ENCODE peak calls at places on chromosomes 7 and 10, in six cellular contexts. One of them, this sample, is unnamed.

GRCh38 chr7:20892776-20893175 is 106.1 kb upstream of the SP8 start:
- DNase-seq in left colon: no peak
- DNase-seq in NCI-H524: no peak
- DNase-seq in GM10248: no peak
- DNase-seq in SJSA1: no peak
- DNase-seq in HEK293T: no peak
- DNase-seq in this sample: no peak

GRCh38 chr10:119377905-119378736 is 164.4 kb downstream of the RGS10 start:
- DNase-seq in HEK293T: no peak
- DNase-seq in SJSA1: no peak
- DNase-seq in NCI-H524: peak; percentile 77
- DNase-seq in GM10248: no peak
- DNase-seq in left colon: no peak
- DNase-seq in this sample: no peak

GRCh38 chr7:13981070-13981469 is 8.4 kb downstream of the ETV1 start:
- DNase-seq in left colon: peak; percentile 16
- DNase-seq in SJSA1: peak; percentile 80
- DNase-seq in NCI-H524: no peak
- DNase-seq in HEK293T: peak; percentile 63
- DNase-seq in GM10248: no peak
- DNase-seq in this sample: peak; percentile 56

GRCh38 chr7:117008849-117009531 is 55.7 kb downstream of the ST7 start:
- DNase-seq in SJSA1: peak; percentile 74
- DNase-seq in HEK293T: no peak
- DNase-seq in left colon: no peak
- DNase-seq in NCI-H524: no peak
- DNase-seq in GM10248: no peak
- DNase-seq in this sample: no peak

GRCh38 chr7:24751484-24751883 is 5.8 kb downstream of the GSDME start:
- DNase-seq in SJSA1: no peak
- DNase-seq in HEK293T: no peak
- DNase-seq in GM10248: no peak
- DNase-seq in left colon: no peak
- DNase-seq in NCI-H524: no peak
- DNase-seq in this sample: no peak

GRCh38 chr10:31635415-31636065 is 293.1 kb downstream of the ARHGAP12 start:
- DNase-seq in GM10248: no peak
- DNase-seq in NCI-H524: no peak
- DNase-seq in left colon: no peak
- DNase-seq in HEK293T: no peak
- DNase-seq in SJSA1: no peak
- DNase-seq in this sample: no peak

GRCh38 chr7:34249192-34249591 is 343.9 kb downstream of the BMPER start:
- DNase-seq in GM10248: no peak
- DNase-seq in NCI-H524: no peak
- DNase-seq in SJSA1: no peak
- DNase-seq in left colon: no peak
- DNase-seq in HEK293T: no peak
- DNase-seq in this sample: no peak

GRCh38 chr10:69348824-69349541 is 67.7 kb downstream of the TACR2 start:
- DNase-seq in NCI-H524: no peak
- DNase-seq in left colon: peak; percentile 60
- DNase-seq in SJSA1: no peak
- DNase-seq in GM10248: no peak
- DNase-seq in HEK293T: no peak
- DNase-seq in this sample: no peak

GRCh38 chr7:165661-166369 is 26.6 kb upstream of the FAM20C start:
- DNase-seq in left colon: no peak
- DNase-seq in NCI-H524: no peak
- DNase-seq in GM10248: no peak
- DNase-seq in SJSA1: no peak
- DNase-seq in HEK293T: no peak
- DNase-seq in this sample: no peak

GRCh38 chr10:120183546-120183945 is 273.5 kb upstream of the PLPP4 start:
- DNase-seq in SJSA1: no peak
- DNase-seq in HEK293T: no peak
- DNase-seq in left colon: no peak
- DNase-seq in GM10248: no peak
- DNase-seq in NCI-H524: no peak
- DNase-seq in this sample: no peak

GRCh38 chr7:326845-327304 is 36.9 kb downstream of the FOXL3 start:
- DNase-seq in HEK293T: no peak
- DNase-seq in NCI-H524: no peak
- DNase-seq in SJSA1: no peak
- DNase-seq in left colon: no peak
- DNase-seq in GM10248: no peak
- DNase-seq in this sample: no peak

GRCh38 chr10:24303522-24304310 is 94.8 kb downstream of the KIAA1217 start:
- DNase-seq in NCI-H524: no peak
- DNase-seq in left colon: no peak
- DNase-seq in GM10248: no peak
- DNase-seq in SJSA1: no peak
- DNase-seq in HEK293T: no peak
- DNase-seq in this sample: no peak

GRCh38 chr7:120168066-120168465 is 104.9 kb upstream of the KCND2 start:
- DNase-seq in HEK293T: no peak
- DNase-seq in NCI-H524: no peak
- DNase-seq in GM10248: no peak
- DNase-seq in SJSA1: no peak
- DNase-seq in left colon: no peak
- DNase-seq in this sample: no peak

GRCh38 chr7:22561356-22561755 is 61.4 kb upstream of the STEAP1B start:
- DNase-seq in SJSA1: peak; percentile 90
- DNase-seq in HEK293T: no peak
- DNase-seq in left colon: peak; percentile 29
- DNase-seq in NCI-H524: no peak
- DNase-seq in GM10248: no peak
- DNase-seq in this sample: peak; percentile 95

GRCh38 chr7:284762-285722 is 4.9 kb upstream of the FOXL3 start:
- DNase-seq in NCI-H524: no peak
- DNase-seq in SJSA1: no peak
- DNase-seq in GM10248: no peak
- DNase-seq in left colon: peak; percentile 77
- DNase-seq in HEK293T: no peak
- DNase-seq in this sample: no peak

GRCh38 chr10:11898372-11899066 is 75.4 kb downstream of the PROSER2 start:
- DNase-seq in NCI-H524: no peak
- DNase-seq in GM10248: no peak
- DNase-seq in SJSA1: no peak
- DNase-seq in left colon: peak; percentile 25
- DNase-seq in HEK293T: no peak
- DNase-seq in this sample: no peak

GRCh38 chr7:123570390-123571182 is 13.0 kb upstream of the NDUFA5 start:
- DNase-seq in SJSA1: no peak
- DNase-seq in NCI-H524: peak; percentile 14
- DNase-seq in left colon: no peak
- DNase-seq in HEK293T: no peak
- DNase-seq in GM10248: no peak
- DNase-seq in this sample: no peak

GRCh38 chr7:155975490-155975889 is 163.2 kb upstream of the SHH start:
- DNase-seq in left colon: no peak
- DNase-seq in HEK293T: no peak
- DNase-seq in SJSA1: no peak
- DNase-seq in GM10248: no peak
- DNase-seq in NCI-H524: no peak
- DNase-seq in this sample: no peak

GRCh38 chr10:79051766-79052165 is 17.0 kb upstream of the ZMIZ1 start:
- DNase-seq in GM10248: no peak
- DNase-seq in NCI-H524: no peak
- DNase-seq in HEK293T: no peak
- DNase-seq in left colon: no peak
- DNase-seq in SJSA1: no peak
- DNase-seq in this sample: no peak

GRCh38 chr7:73451780-73452398 is 18.3 kb downstream of the FZD9 start:
- DNase-seq in left colon: no peak
- DNase-seq in GM10248: peak; percentile 66
- DNase-seq in HEK293T: peak; percentile 60
- DNase-seq in SJSA1: peak; percentile 48
- DNase-seq in NCI-H524: peak; percentile 50
- DNase-seq in this sample: peak; percentile 72

GRCh38 chr10:34761443-34761842 is 53.7 kb downstream of the PARD3 start:
- DNase-seq in HEK293T: no peak
- DNase-seq in SJSA1: no peak
- DNase-seq in GM10248: no peak
- DNase-seq in left colon: no peak
- DNase-seq in NCI-H524: no peak
- DNase-seq in this sample: no peak

GRCh38 chr7:87148332-87148955 is 3.8 kb upstream of the DMTF1 start:
- DNase-seq in NCI-H524: peak; percentile 10
- DNase-seq in SJSA1: peak; percentile 48
- DNase-seq in GM10248: no peak
- DNase-seq in HEK293T: peak; percentile 10
- DNase-seq in left colon: no peak
- DNase-seq in this sample: peak; percentile 65

GRCh38 chr10:90888387-90888786 is 16.6 kb downstream of the RPP30 start:
- DNase-seq in HEK293T: no peak
- DNase-seq in left colon: no peak
- DNase-seq in SJSA1: no peak
- DNase-seq in GM10248: no peak
- DNase-seq in NCI-H524: no peak
- DNase-seq in this sample: no peak

GRCh38 chr10:122664501-122664900 is 35.1 kb downstream of the C10orf120 start:
- DNase-seq in SJSA1: no peak
- DNase-seq in HEK293T: no peak
- DNase-seq in NCI-H524: no peak
- DNase-seq in GM10248: no peak
- DNase-seq in left colon: no peak
- DNase-seq in this sample: no peak

GRCh38 chr7:96949766-96950165 is 55.6 kb upstream of the DLX6 start:
- DNase-seq in HEK293T: no peak
- DNase-seq in NCI-H524: no peak
- DNase-seq in SJSA1: peak; percentile 84
- DNase-seq in GM10248: no peak
- DNase-seq in left colon: no peak
- DNase-seq in this sample: no peak

GRCh38 chr10:118760265-118760664 is 5.5 kb upstream of the CACUL1 start:
- DNase-seq in HEK293T: no peak
- DNase-seq in NCI-H524: no peak
- DNase-seq in GM10248: no peak
- DNase-seq in left colon: no peak
- DNase-seq in SJSA1: no peak
- DNase-seq in this sample: no peak

GRCh38 chr7:25216837-25217236 is 11.4 kb downstream of the NPVF start:
- DNase-seq in SJSA1: peak; percentile 33
- DNase-seq in left colon: no peak
- DNase-seq in HEK293T: no peak
- DNase-seq in GM10248: peak; percentile 27
- DNase-seq in NCI-H524: peak; percentile 55
- DNase-seq in this sample: peak; percentile 72

GRCh38 chr10:6186894-6187256 is 15.9 kb upstream of the PFKFB3 start:
- DNase-seq in NCI-H524: no peak
- DNase-seq in left colon: no peak
- DNase-seq in GM10248: no peak
- DNase-seq in HEK293T: no peak
- DNase-seq in SJSA1: no peak
- DNase-seq in this sample: no peak

GRCh38 chr7:84548366-84549085 is 353.9 kb upstream of the SEMA3A start:
- DNase-seq in HEK293T: no peak
- DNase-seq in NCI-H524: no peak
- DNase-seq in SJSA1: peak; percentile 74
- DNase-seq in GM10248: no peak
- DNase-seq in left colon: no peak
- DNase-seq in this sample: peak; percentile 60

GRCh38 chr10:114874827-114875541 is 53.4 kb downstream of the FHIP2A start:
- DNase-seq in NCI-H524: peak; percentile 7
- DNase-seq in SJSA1: no peak
- DNase-seq in HEK293T: peak; percentile 72
- DNase-seq in left colon: peak; percentile 13
- DNase-seq in GM10248: peak; percentile 28
- DNase-seq in this sample: peak; percentile 85

GRCh38 chr7:31646969-31647368 is 40.0 kb upstream of the PPP1R17 start:
- DNase-seq in left colon: no peak
- DNase-seq in GM10248: no peak
- DNase-seq in NCI-H524: no peak
- DNase-seq in SJSA1: no peak
- DNase-seq in HEK293T: no peak
- DNase-seq in this sample: peak; percentile 47

GRCh38 chr7:116952640-116953371 is 495 bp upstream of the ST7 start:
- DNase-seq in GM10248: no peak
- DNase-seq in NCI-H524: peak; percentile 72
- DNase-seq in SJSA1: peak; percentile 64
- DNase-seq in HEK293T: peak; percentile 46
- DNase-seq in left colon: peak; percentile 18
- DNase-seq in this sample: peak; percentile 69

GRCh38 chr7:47044620-47045019 is 537.3 kb downstream of the TNS3 start:
- DNase-seq in GM10248: no peak
- DNase-seq in SJSA1: no peak
- DNase-seq in HEK293T: no peak
- DNase-seq in NCI-H524: no peak
- DNase-seq in left colon: no peak
- DNase-seq in this sample: no peak

GRCh38 chr10:24451325-24451820 is 242.4 kb downstream of the KIAA1217 start:
- DNase-seq in HEK293T: no peak
- DNase-seq in GM10248: no peak
- DNase-seq in NCI-H524: no peak
- DNase-seq in SJSA1: no peak
- DNase-seq in left colon: no peak
- DNase-seq in this sample: peak; percentile 43